ENCODE peak calls at places on chromosomes 4 and X, in seven cellular contexts. Y is prostate gland, I is AG09319, U is GM20000, X is uterus, N is tibial artery, F is choroid plexus epithelial cell. Z is an unnamed sample.

GRCh38 chrX:109635151-109635550 is 10.2 kb upstream of the KCNE5 start:
- DNase-seq in Y (no peak), I (no peak), U (peak), X (no peak), N (no peak), F (peak), Z (no peak)

GRCh38 chr4:163482197-163482596 is 8.6 kb upstream of the TKTL2 start:
- DNase-seq in Y (no peak), I (no peak), U (peak), X (no peak), N (no peak), F (no peak), Z (no peak)

GRCh38 chrX:20740443-20740842 is 473.7 kb upstream of the RPS6KA3 start:
- DNase-seq in Y (no peak), I (no peak), U (no peak), X (no peak), N (no peak), F (no peak), Z (no peak)

GRCh38 chr4:3437998-3438846 is 3.5 kb upstream of the HGFAC start:
- DNase-seq in Y (no peak), I (no peak), U (no peak), X (no peak), N (no peak), F (no peak), Z (no peak)

GRCh38 chrX:72498782-72499181 is 73.9 kb downstream of the HDAC8 start:
- DNase-seq in Y (no peak), I (no peak), U (no peak), X (no peak), N (peak), F (peak), Z (no peak)

GRCh38 chrX:57821703-57822375 is 88.4 kb downstream of the ZXDA start:
- DNase-seq in Y (peak), I (peak), U (peak), X (peak), N (no peak), F (peak), Z (no peak)

GRCh38 chr4:102543030-102543505 is 41.9 kb downstream of the NFKB1 start:
- DNase-seq in Y (peak), I (no peak), U (peak), X (no peak), N (no peak), F (no peak), Z (no peak)

GRCh38 chrX:130343411-130343810 is 3.7 kb downstream of the SLC25A14 start:
- DNase-seq in Y (no peak), I (no peak), U (no peak), X (no peak), N (no peak), F (peak), Z (no peak)

GRCh38 chr4:165472943-165473676 is 94.3 kb downstream of the CPE start:
- DNase-seq in Y (no peak), I (no peak), U (no peak), X (no peak), N (no peak), F (no peak), Z (no peak)

GRCh38 chr4:182111586-182111985 is 131.6 kb upstream of the TENM3 start:
- DNase-seq in Y (no peak), I (no peak), U (no peak), X (no peak), N (no peak), F (peak), Z (no peak)

GRCh38 chr4:177057191-177057590 is 252.5 kb upstream of the NEIL3 start:
- DNase-seq in Y (no peak), I (no peak), U (no peak), X (no peak), N (no peak), F (no peak), Z (no peak)

GRCh38 chrX:13396887-13397286 is 77.0 kb upstream of the ATXN3L start:
- DNase-seq in Y (no peak), I (no peak), U (no peak), X (no peak), N (no peak), F (peak), Z (no peak)

GRCh38 chrX:9928083-9928482 is 39.1 kb upstream of the CLDN34 start:
- DNase-seq in Y (no peak), I (no peak), U (no peak), X (no peak), N (no peak), F (no peak), Z (no peak)

GRCh38 chr4:2595436-2595835 is 59.0 kb downstream of the FAM193A start:
- DNase-seq in Y (no peak), I (no peak), U (no peak), X (no peak), N (no peak), F (peak), Z (no peak)

GRCh38 chr4:14928035-14928434 is 74.2 kb upstream of the CPEB2 start:
- DNase-seq in Y (no peak), I (no peak), U (no peak), X (no peak), N (no peak), F (no peak), Z (no peak)

GRCh38 chrX:40058719-40059118 is 39.0 kb downstream of the BCOR start:
- DNase-seq in Y (no peak), I (no peak), U (no peak), X (no peak), N (no peak), F (no peak), Z (no peak)

GRCh38 chrX:44675364-44676024 is 132.8 kb upstream of the FUNDC1 start:
- DNase-seq in Y (peak), I (peak), U (no peak), X (peak), N (no peak), F (peak), Z (peak)

GRCh38 chr4:55364691-55365346 is 18.8 kb downstream of the SRD5A3 start:
- DNase-seq in Y (no peak), I (no peak), U (no peak), X (no peak), N (no peak), F (no peak), Z (no peak)

GRCh38 chr4:169307581-169307980 is 36.8 kb upstream of the SH3RF1 start:
- DNase-seq in Y (no peak), I (no peak), U (no peak), X (no peak), N (no peak), F (no peak), Z (no peak)

GRCh38 chrX:36087366-36087765 is 167.8 kb downstream of the CFAP47 start:
- DNase-seq in Y (no peak), I (no peak), U (no peak), X (no peak), N (no peak), F (no peak), Z (no peak)

GRCh38 chr4:5566991-5567390 is 141.4 kb downstream of the EVC2 start:
- DNase-seq in Y (no peak), I (no peak), U (no peak), X (no peak), N (no peak), F (no peak), Z (no peak)

GRCh38 chrX:103520391-103520790 is 1.1 kb upstream of the RAB40A start:
- DNase-seq in Y (no peak), I (no peak), U (no peak), X (no peak), N (no peak), F (peak), Z (no peak)

GRCh38 chr4:2837904-2838496 is 5.6 kb upstream of the ADD1 start:
- DNase-seq in Y (no peak), I (no peak), U (peak), X (peak), N (peak), F (peak), Z (no peak)

GRCh38 chrX:821311-822178 is 191.0 kb downstream of the SHOX start:
- DNase-seq in Y (no peak), I (no peak), U (no peak), X (no peak), N (no peak), F (peak), Z (peak)

GRCh38 chr4:38730830-38731646 is 51.8 kb downstream of the TLR10 start:
- DNase-seq in Y (peak), I (peak), U (peak), X (peak), N (peak), F (peak), Z (peak)

GRCh38 chr4:38723726-38724506 is 58.9 kb downstream of the TLR10 start:
- DNase-seq in Y (no peak), I (no peak), U (no peak), X (no peak), N (no peak), F (no peak), Z (no peak)

GRCh38 chr4:38724507-38724808 is 58.3 kb downstream of the TLR10 start:
- DNase-seq in Y (no peak), I (no peak), U (no peak), X (no peak), N (no peak), F (no peak), Z (no peak)

GRCh38 chr4:38730493-38730829 is 52.3 kb downstream of the TLR10 start:
- DNase-seq in Y (no peak), I (no peak), U (no peak), X (no peak), N (no peak), F (no peak), Z (no peak)

DNA sequence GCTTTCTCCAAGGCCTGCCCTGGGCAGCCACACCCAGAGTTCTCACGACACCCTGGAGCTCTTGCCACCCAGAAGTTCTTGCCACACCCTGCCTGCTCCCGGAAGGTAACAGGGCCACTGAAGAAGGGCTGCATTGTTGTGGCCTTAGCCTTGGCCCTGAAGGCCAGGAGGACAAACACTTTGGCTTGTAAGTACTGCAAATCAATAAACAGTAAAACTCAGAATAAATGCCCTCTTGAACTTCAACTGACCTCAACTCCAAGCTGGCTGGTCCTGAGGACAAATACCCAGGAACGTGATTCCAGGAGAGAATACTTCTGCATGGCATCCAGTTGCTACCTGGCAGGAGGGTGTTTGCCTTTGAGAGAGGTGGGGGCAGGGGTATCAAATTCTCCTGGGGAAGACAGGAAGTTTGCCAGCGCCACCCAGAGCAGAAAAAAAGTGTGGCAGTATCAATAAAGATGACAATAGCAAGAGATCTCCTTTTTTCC is 54.1 kb downstream of the TLR10 start:
- DNase-seq in Y (peak), I (no peak), U (no peak), X (no peak), N (no peak), F (no peak), Z (no peak)
- TF ChIP-seq CTCF in Y (no peak), I (no peak), U (no peak), X (no peak), N (no peak), F (peak), Z (no peak)

DNA sequence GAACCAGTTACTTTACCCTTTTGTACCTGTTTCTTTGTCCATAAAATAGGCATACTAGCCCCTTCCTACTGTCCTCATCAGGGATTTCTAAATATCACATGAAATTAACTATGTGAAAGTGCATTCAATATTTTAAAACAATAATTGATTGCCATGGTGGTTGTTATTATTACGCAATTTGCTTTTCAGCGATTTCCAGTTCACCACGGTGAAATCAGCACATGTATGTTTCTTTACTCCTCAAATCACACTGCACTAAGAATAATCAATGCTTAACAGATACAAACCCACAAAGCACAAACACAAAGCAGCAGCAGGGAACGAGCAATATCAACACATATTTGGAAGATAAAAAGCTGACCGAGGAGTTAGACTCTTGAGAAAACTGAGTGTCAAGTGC is 371.3 kb upstream of the NOCT start:
- DNase-seq in Y (no peak), I (no peak), U (no peak), X (no peak), N (no peak), F (no peak), Z (no peak)
- TF ChIP-seq CTCF in Y (no peak), I (no peak), U (no peak), X (no peak), N (no peak), F (no peak), Z (no peak)

GRCh38 chrX:26442340-26442739 is 226.4 kb downstream of the MAGEB5 start:
- DNase-seq in Y (no peak), I (no peak), U (no peak), X (no peak), N (no peak), F (peak), Z (no peak)
- TF ChIP-seq CTCF in Y (peak), I (peak), U (no peak), X (no peak), N (no peak), F (peak), Z (peak)

GRCh38 chr4:160652790-160653189 is 1511.0 kb downstream of the FSTL5 start:
- DNase-seq in Y (no peak), I (no peak), U (no peak), X (no peak), N (no peak), F (no peak), Z (no peak)
- TF ChIP-seq CTCF in Y (no peak), I (no peak), U (no peak), X (no peak), N (no peak), F (no peak), Z (no peak)

DNA sequence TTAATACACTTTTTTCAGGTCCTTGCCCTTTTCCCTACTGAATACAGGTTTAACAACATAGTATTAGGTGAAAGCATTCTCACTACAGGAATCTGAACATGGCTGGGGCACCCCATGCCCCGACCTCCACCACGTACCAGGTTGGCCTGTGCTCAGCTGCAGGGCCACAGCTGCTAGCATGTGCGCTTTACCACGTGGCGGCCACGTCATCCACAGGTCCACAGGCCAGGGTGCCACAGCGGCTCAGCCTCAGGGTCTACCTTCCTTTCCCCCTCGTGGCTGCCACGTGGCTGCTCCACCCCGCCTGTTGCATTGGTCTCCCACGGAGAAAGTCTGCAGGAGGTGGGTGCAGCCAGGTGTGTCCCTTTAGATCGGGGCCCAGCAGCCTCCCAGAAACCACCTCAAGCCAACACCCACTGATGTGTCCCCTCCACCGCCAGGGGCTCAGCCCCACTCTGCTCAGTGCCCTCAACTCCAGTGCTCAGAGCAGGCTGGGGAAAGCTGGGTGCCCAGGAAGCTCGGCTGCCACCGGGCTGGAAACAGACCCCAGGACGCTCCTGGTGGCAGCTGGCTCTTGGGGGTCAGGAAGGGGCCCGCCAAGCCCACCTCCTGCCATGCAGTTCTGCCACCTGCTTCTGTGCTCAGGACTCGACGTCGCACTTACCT is 17.8 kb downstream of the CTBP1 start:
- DNase-seq in Y (no peak), I (no peak), U (no peak), X (no peak), N (no peak), F (no peak), Z (no peak)
- TF ChIP-seq CTCF in Y (no peak), I (no peak), U (no peak), X (no peak), N (no peak), F (no peak), Z (no peak)

DNA sequence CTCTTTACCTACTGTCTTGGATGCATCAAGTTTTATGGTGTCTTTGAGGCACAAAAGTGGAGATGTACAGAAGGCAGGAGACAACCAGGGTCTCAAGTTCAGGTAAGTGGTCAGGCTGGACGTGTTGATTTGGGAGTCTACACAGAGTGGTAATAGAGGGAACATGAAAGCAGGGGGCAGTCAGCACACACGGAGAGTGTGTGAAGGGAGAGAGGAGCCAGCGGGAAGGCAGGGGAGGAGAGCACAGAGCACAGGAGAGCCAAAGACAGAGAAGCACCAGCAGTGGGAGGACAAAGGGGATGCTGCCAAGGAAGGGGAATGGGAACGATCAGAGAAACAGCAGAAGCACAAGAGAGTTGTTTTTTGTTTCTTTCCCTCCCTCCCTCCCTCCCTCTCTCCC is 32.9 kb downstream of the TMEM150C start:
- DNase-seq in Y (no peak), I (no peak), U (no peak), X (no peak), N (no peak), F (no peak), Z (no peak)
- TF ChIP-seq CTCF in Y (no peak), I (no peak), U (no peak), X (no peak), N (no peak), F (peak), Z (no peak)

Z was measured in mesothelial cell of epicardium.